ENCODE peak calls at places on chromosomes 4 and X, in seven cellular contexts. W, U, C, P, G, H and N are unnamed samples. For H3K36me3, the result is how much of the 10 kb centered on the place peaks cover.

GRCh38 chrX:32137525-32137924 is 1065.7 kb upstream of the FTHL17 start:
- DNase-seq in G (peak), P (peak), H (no peak), C (no peak), W (peak), U (no peak), N (peak)

GRCh38 chrX:101057095-101057714 is 5.3 kb upstream of the TRMT2B start:
- DNase-seq in W (peak), C (no peak), H (no peak), G (no peak), U (peak), P (no peak), N (no peak)

GRCh38 chr4:5018096-5018495 is 1.2 kb downstream of the CYTL1 start:
- DNase-seq in H (no peak), P (no peak), U (peak), W (no peak), C (no peak), G (no peak), N (no peak)

GRCh38 chr4:150390531-150390910 is 191.4 kb upstream of the MAB21L2 start:
- DNase-seq in H (no peak), U (no peak), C (no peak), P (no peak), W (no peak), G (no peak), N (no peak)

GRCh38 chrX:11188664-11189063 is 77.5 kb downstream of the HCCS start:
- DNase-seq in W (peak), U (peak), G (no peak), P (no peak), H (no peak), C (no peak), N (no peak)

GRCh38 chr4:41613782-41614181 is 75.8 kb downstream of the LIMCH1 start:
- DNase-seq in U (no peak), P (no peak), C (no peak), W (no peak), G (no peak), H (no peak), N (no peak)

GRCh38 chr4:2805712-2806391 is 13.0 kb downstream of the SH3BP2 start:
- DNase-seq in W (no peak), C (peak), G (no peak), P (no peak), H (peak), U (peak), N (peak)

GRCh38 chr4:108156391-108156790 is 12.3 kb downstream of the LEF1 start:
- DNase-seq in W (no peak), U (no peak), G (no peak), C (no peak), H (no peak), P (no peak), N (no peak)

GRCh38 chr4:15159477-15160019 is 157.3 kb downstream of the CPEB2 start:
- DNase-seq in G (no peak), P (no peak), C (no peak), U (no peak), H (no peak), W (no peak), N (no peak)

GRCh38 chr4:10590896-10591295 is 93.7 kb downstream of the CLNK start:
- DNase-seq in W (peak), U (peak), G (no peak), H (no peak), C (no peak), P (no peak), N (no peak)

GRCh38 chrX:125193921-125194320 is 125.8 kb upstream of the TEX13C start:
- DNase-seq in H (no peak), P (no peak), U (no peak), C (no peak), W (no peak), G (no peak), N (no peak)

GRCh38 chr4:54877006-54877405 is 219.2 kb downstream of the KIT start:
- DNase-seq in W (peak), P (no peak), H (no peak), U (peak), C (no peak), G (no peak), N (no peak)

GRCh38 chrX:39974228-39974627 is 123.5 kb downstream of the BCOR start:
- DNase-seq in C (no peak), P (no peak), G (no peak), H (no peak), W (no peak), U (no peak), N (no peak)

GRCh38 chr4:145619639-145619996 is 433 bp downstream of the MMAA start:
- DNase-seq in H (peak), G (no peak), U (peak), P (peak), C (peak), W (peak), N (peak)

GRCh38 chrX:1205681-1206611 is 6.5 kb downstream of the CRLF2 start:
- DNase-seq in W (peak), G (peak), C (no peak), U (peak), P (peak), H (no peak), N (peak)

GRCh38 chrX:47854474-47854873 is 17.8 kb downstream of the ZNF81 start:
- DNase-seq in H (no peak), C (no peak), G (peak), U (peak), W (peak), P (peak), N (peak)

GRCh38 chr4:185363251-185363650 is 32.5 kb downstream of the LRP2BP start:
- DNase-seq in U (no peak), H (no peak), P (no peak), W (no peak), G (no peak), C (no peak), N (no peak)

GRCh38 chr4:94488667-94489066 is 36.9 kb downstream of the PDLIM5 start:
- DNase-seq in H (no peak), U (peak), C (no peak), G (no peak), W (peak), P (no peak), N (no peak)

GRCh38 chr4:33425916-33426315 is 2705.7 kb downstream of the PCDH7 start:
- DNase-seq in H (no peak), G (no peak), W (no peak), P (no peak), C (no peak), U (no peak), N (no peak)

GRCh38 chrX:129523076-129524055 is at the start of gene SMARCA1:
- DNase-seq in G (peak), P (peak), W (peak), U (peak), H (peak), C (peak), N (peak)

GRCh38 chr4:83219344-83219990 is 65.1 kb downstream of the COQ2 start:
- DNase-seq in C (no peak), G (no peak), U (no peak), P (no peak), W (no peak), H (no peak), N (no peak)

GRCh38 chr4:41815478-41815877 is 67.0 kb upstream of the PHOX2B start:
- DNase-seq in P (no peak), G (no peak), C (no peak), U (peak), W (no peak), H (no peak), N (no peak)

GRCh38 chr4:189771696-189772361 is 168.8 kb upstream of the FRG1 start:
- DNase-seq in H (no peak), G (no peak), P (no peak), U (no peak), C (no peak), W (no peak), N (no peak)

GRCh38 chr4:45102716-45103115 is 376.4 kb upstream of the GNPDA2 start:
- DNase-seq in H (no peak), P (no peak), C (no peak), G (no peak), W (no peak), U (no peak), N (no peak)
- H3K36me3 ChIP-seq in H (under half), P (under half), C (under half), G (under half), W (under half), U (under half), N (under half)

GRCh38 chrX:12390301-12390700 is 252.0 kb downstream of the FRMPD4 start:
- DNase-seq in H (no peak), P (no peak), W (no peak), U (no peak), G (no peak), C (no peak), N (no peak)
- H3K27ac ChIP-seq in H (no peak), P (no peak), W (no peak), U (no peak), G (no peak), C (no peak), N (no peak)

DNA sequence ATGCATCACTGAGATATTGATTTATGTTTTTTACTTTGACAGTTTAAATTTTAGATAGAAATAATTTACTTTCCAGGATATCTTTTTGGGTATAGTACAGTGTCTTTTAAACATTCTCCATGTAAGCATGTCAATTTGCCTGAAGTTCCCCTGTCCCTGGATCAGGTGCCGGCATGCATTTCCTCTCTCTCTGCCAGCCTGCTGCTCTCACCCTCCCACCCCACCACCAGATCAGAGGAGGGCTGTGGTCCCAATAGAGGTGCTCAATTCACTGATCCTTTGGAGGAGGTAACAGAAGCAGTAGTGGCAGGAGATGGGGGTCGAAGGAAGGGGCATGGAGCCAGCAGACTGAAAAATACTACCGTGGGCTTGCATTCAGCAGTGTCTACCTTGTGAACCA is 28.3 kb upstream of the DSPP start:
- DNase-seq in C (no peak), W (no peak), U (no peak), H (no peak), G (no peak), P (no peak), N (no peak)
- TF ChIP-seq CTCF in C (no peak), W (no peak), U (no peak), H (no peak), G (no peak), P (no peak), N (no peak)

GRCh38 chr4:24395937-24396336 is 188.4 kb downstream of the DHX15 start:
- DNase-seq in H (no peak), C (no peak), P (no peak), U (no peak), W (no peak), G (no peak), N (no peak)

GRCh38 chr4:24400537-24400936 is 183.8 kb downstream of the DHX15 start:
- DNase-seq in G (no peak), W (no peak), U (no peak), H (no peak), C (no peak), P (no peak), N (no peak)

GRCh38 chr4:24392613-24393012 is 191.7 kb downstream of the DHX15 start:
- DNase-seq in P (no peak), W (no peak), U (no peak), H (no peak), G (no peak), C (no peak), N (no peak)

GRCh38 chr4:24394041-24394440 is 190.3 kb downstream of the DHX15 start:
- DNase-seq in C (no peak), W (no peak), G (no peak), U (peak), H (no peak), P (no peak), N (no peak)

DNA sequence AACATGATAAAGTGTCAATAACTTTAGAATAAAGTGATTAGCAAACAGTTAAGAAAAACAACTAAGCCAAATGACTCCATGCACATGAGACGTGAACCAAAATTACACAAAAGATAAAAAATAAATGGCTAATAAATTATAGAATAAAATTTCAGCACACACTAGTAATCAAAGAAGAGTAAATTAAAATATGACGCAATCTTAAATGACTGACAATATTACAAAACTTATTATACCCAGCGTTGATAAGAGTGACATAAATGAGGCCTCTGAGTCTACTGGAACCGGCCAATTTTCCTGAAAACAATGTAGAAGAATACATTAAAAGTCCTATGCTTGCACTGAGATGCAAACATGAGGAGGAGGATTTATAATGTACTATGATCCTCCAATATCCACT is 187.4 kb downstream of the DHX15 start:
- DNase-seq in H (no peak), P (no peak), G (no peak), U (no peak), W (no peak), C (no peak), N (no peak)
- H3K36me3 ChIP-seq in H (under half), P (under half), G (under half), U (under half), W (under half), C (under half), N (under half)

GRCh38 chr4:7645158-7645557 is 210.4 kb upstream of the PSAPL1 start:
- DNase-seq in P (no peak), G (no peak), U (no peak), C (no peak), H (no peak), W (no peak), N (no peak)
- H3K27ac ChIP-seq in P (no peak), G (no peak), U (no peak), C (no peak), H (no peak), W (no peak), N (no peak)

GRCh38 chrX:136953867-136954787 is 73.6 kb upstream of the RBMX start:
- DNase-seq in P (peak), G (peak), H (peak), U (peak), C (peak), W (peak), N (peak)

GRCh38 chrX:136950206-136950605 is 69.7 kb upstream of the RBMX start:
- DNase-seq in G (no peak), H (no peak), U (no peak), W (no peak), P (no peak), C (no peak), N (no peak)

GRCh38 chrX:136954930-136955329 is 74.4 kb upstream of the RBMX start:
- DNase-seq in U (peak), H (no peak), C (no peak), G (peak), W (no peak), P (no peak), N (no peak)
- TF ChIP-seq CTCF in U (peak), H (peak), C (peak), G (peak), W (peak), P (peak), N (no peak)

GRCh38 chr4:148074462-148074861 is 342.6 kb downstream of the ARHGAP10 start:
- DNase-seq in U (no peak), G (no peak), H (no peak), C (no peak), W (no peak), P (no peak), N (no peak)

GRCh38 chr4:148071009-148071408 is 339.1 kb downstream of the ARHGAP10 start:
- DNase-seq in U (no peak), P (no peak), W (no peak), C (no peak), H (no peak), G (no peak), N (no peak)

GRCh38 chr4:148075438-148075837 is 343.6 kb downstream of the ARHGAP10 start:
- DNase-seq in G (no peak), H (no peak), W (no peak), U (no peak), P (no peak), C (no peak), N (no peak)

GRCh38 chr4:148073349-148073748 is 341.5 kb downstream of the ARHGAP10 start:
- DNase-seq in G (no peak), W (no peak), H (no peak), P (no peak), U (no peak), C (no peak), N (no peak)

GRCh38 chr4:148072789-148073188 is 340.9 kb downstream of the ARHGAP10 start:
- DNase-seq in P (no peak), G (no peak), C (no peak), U (no peak), W (no peak), H (no peak), N (no peak)
- H3K36me3 ChIP-seq in P (under half), G (under half), C (under half), U (under half), W (under half), H (under half), N (under half)

DNA sequence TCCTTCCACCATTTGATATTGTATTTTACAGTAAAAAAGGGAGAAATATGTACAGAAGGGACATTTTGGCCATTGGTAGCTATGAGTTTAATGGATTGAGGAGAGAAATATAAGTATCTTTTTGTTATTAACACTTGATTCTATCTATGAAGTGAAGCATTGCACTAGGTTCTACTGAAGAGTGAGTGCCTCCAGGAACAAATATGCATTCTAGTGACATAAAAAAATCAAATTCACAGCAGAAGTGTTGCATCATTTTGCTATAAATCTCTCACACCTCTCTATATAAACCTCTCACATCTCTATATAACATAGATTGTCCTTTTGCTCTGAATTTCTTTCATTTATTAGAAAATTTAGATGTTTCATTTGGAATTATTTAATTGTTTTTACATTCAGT is 425 bp downstream of the SYTL5 start:
- DNase-seq in P (no peak), U (no peak), G (no peak), C (no peak), H (no peak), W (no peak), N (no peak)
- H3K27ac ChIP-seq in P (no peak), U (peak), G (no peak), C (no peak), H (no peak), W (no peak), N (no peak)

GRCh38 chrX:109352121-109352556 is 129.7 kb downstream of the GUCY2F start:
- DNase-seq in H (peak), P (peak), U (no peak), W (peak), C (peak), G (no peak), N (peak)
- TF ChIP-seq CTCF in H (no peak), P (no peak), U (no peak), W (no peak), C (no peak), G (no peak), N (no peak)